ENCODE peak calls at places on chromosome 10, in seven cellular contexts. A is astrocyte, G is mesenchymal stem cell, N is AG04449, D is GM06990, M is spleen, W is lower lobe of right lung. R is an unnamed sample.
A peak's percentile ranks its signal among the peaks of the same experiment; 100 is the strongest.

GRCh38 chr10:26832960-26833359 is 27.8 kb downstream of the ABI1 start:
- DNase-seq in A (no peak), G (no peak), N (no peak), D (no peak), M (no peak), W (no peak), R (no peak)

GRCh38 chr10:35643151-35643975 is 1.3 kb upstream of the FZD8 start:
- DNase-seq in A (peak; percentile 26), G (peak; percentile 80), N (no peak), D (peak; percentile 20), M (peak; percentile 82), W (peak; percentile 83), R (peak; percentile 49)

GRCh38 chr10:52864459-52865106 is 92.0 kb upstream of the MBL2 start:
- DNase-seq in A (peak; percentile 95), G (peak; percentile 99), N (peak; percentile 96), D (no peak), M (peak; percentile 67), W (no peak), R (peak; percentile 100)

GRCh38 chr10:92699518-92700272 is 9.9 kb downstream of the HHEX start:
- DNase-seq in A (no peak), G (peak; percentile 68), N (no peak), D (peak; percentile 56), M (peak; percentile 87), W (no peak), R (peak; percentile 14)

GRCh38 chr10:78450239-78450638 is 416.6 kb downstream of the RPS24 start:
- DNase-seq in A (no peak), G (peak; percentile 35), N (no peak), D (no peak), M (no peak), W (no peak), R (no peak)

GRCh38 chr10:76618641-76619040 is 1019.0 kb downstream of the KCNMA1 start:
- DNase-seq in A (no peak), G (no peak), N (no peak), D (no peak), M (no peak), W (no peak), R (no peak)

GRCh38 chr10:122221958-122222357 is 49.1 kb upstream of the BTBD16 start:
- DNase-seq in A (no peak), G (no peak), N (no peak), D (no peak), M (no peak), W (no peak), R (no peak)

GRCh38 chr10:57657164-57657765 is 610.4 kb downstream of the IPMK start:
- DNase-seq in A (peak; percentile 22), G (peak; percentile 55), N (no peak), D (peak; percentile 2), M (no peak), W (peak; percentile 44), R (peak; percentile 59)

GRCh38 chr10:48251152-48251524 is 23.4 kb downstream of the FRMPD2 start:
- DNase-seq in A (no peak), G (no peak), N (no peak), D (no peak), M (no peak), W (no peak), R (no peak)

GRCh38 chr10:22479419-22479818 is 134.1 kb downstream of the SPAG6 start:
- DNase-seq in A (no peak), G (no peak), N (no peak), D (no peak), M (no peak), W (no peak), R (no peak)

GRCh38 chr10:21976739-21977138 is 26.8 kb downstream of the DNAJC1 start:
- DNase-seq in A (no peak), G (peak; percentile 45), N (no peak), D (no peak), M (no peak), W (no peak), R (peak; percentile 18)

GRCh38 chr10:122696687-122697086 is 3.0 kb downstream of the C10orf120 start:
- DNase-seq in A (no peak), G (no peak), N (no peak), D (no peak), M (no peak), W (no peak), R (no peak)

GRCh38 chr10:113961261-113961938 is 82.3 kb upstream of the ADRB1 start:
- DNase-seq in A (no peak), G (no peak), N (no peak), D (peak; percentile 71), M (no peak), W (no peak), R (no peak)
- H3K4me3 ChIP-seq in A (no peak overlapping the region), G (no peak overlapping the region), N (no peak overlapping the region), D (no peak overlapping the region), M (no peak overlapping the region), W (no peak overlapping the region), R (no peak overlapping the region)

DNA sequence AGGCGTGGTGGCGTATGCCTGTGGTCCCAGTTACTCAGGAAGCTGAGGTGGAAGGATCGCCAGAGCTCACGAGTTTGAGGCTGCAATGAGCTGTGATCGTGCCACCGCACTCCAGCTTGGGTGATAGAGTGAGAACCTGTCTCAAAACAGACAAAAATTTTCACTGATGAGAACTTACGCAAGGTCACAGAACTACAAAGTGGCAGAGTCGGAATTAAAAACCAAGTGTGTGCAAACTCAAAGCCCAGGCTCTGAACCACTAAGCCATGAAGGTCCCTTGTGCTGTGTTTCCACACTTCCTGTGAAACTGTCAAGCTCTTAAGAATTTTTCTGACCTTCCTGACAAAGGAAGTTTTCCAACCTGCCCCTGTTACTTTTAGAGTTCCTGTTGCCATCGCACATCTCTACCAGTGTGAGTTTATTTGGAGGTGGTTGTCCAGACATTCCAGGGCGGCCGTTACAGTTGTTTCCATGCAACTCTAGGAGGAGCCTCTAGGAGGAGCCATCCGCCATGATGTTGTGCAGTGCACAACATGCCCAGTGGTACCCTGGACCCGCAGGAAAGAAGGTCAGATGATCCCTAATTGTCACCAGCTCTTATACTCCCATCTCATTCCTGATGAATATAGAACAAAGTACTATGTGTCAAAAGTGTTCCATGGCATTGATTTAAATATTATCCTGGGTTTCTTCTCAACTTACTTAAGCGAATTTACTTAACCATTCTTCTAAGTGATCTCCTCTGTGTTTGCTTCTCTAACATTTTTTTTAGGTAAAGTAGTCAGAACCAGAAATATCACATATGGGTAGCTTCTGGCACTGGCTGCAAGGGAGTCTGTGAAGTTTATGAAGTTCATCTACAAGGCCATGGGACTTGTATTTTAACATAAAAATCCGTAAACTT is 49.0 kb upstream of the LYZL1 start:
- DNase-seq in A (no peak), G (peak; percentile 35), N (no peak), D (no peak), M (no peak), W (no peak), R (peak; percentile 31)
- H3K4me3 ChIP-seq in A (no peak overlapping the region), G (no peak overlapping the region), N (no peak overlapping the region), D (no peak overlapping the region), M (no peak overlapping the region), W (no peak overlapping the region), R (no peak overlapping the region)

DNA sequence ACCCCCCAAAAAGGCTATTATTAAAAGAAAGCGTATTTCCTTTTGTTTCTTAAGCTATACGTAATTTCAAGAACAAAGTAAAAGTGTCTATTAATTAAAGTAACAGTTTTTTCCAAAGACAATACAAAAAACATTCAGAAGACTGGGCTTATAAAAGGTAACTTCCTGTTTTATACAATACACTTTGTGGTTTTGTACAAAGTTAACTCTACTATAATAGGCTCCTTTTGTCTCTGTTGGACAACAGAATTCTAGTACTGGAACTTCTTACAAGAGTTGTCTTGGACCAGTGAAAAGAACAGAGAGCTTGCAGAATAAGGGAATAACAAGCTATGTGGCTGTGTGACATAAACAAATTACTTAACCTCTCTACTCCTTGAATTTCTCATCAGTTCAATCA is 21.5 kb downstream of the SFMBT2 start:
- DNase-seq in A (no peak), G (no peak), N (no peak), D (no peak), M (no peak), W (no peak), R (no peak)
- H3K4me3 ChIP-seq in A (no peak overlapping the region), G (no peak overlapping the region), N (no peak overlapping the region), D (no peak overlapping the region), M (no peak overlapping the region), W (no peak overlapping the region), R (no peak overlapping the region)

GRCh38 chr10:4849042-4849402 is 23.0 kb downstream of the AKR1E2 start:
- DNase-seq in A (no peak), G (no peak), N (no peak), D (no peak), M (no peak), W (no peak), R (no peak)
- H3K4me3 ChIP-seq in A (no peak overlapping the region), G (peak overlapping the region; percentile 41), N (no peak overlapping the region), D (no peak overlapping the region), M (no peak overlapping the region), W (no peak overlapping the region), R (no peak overlapping the region)

DNA sequence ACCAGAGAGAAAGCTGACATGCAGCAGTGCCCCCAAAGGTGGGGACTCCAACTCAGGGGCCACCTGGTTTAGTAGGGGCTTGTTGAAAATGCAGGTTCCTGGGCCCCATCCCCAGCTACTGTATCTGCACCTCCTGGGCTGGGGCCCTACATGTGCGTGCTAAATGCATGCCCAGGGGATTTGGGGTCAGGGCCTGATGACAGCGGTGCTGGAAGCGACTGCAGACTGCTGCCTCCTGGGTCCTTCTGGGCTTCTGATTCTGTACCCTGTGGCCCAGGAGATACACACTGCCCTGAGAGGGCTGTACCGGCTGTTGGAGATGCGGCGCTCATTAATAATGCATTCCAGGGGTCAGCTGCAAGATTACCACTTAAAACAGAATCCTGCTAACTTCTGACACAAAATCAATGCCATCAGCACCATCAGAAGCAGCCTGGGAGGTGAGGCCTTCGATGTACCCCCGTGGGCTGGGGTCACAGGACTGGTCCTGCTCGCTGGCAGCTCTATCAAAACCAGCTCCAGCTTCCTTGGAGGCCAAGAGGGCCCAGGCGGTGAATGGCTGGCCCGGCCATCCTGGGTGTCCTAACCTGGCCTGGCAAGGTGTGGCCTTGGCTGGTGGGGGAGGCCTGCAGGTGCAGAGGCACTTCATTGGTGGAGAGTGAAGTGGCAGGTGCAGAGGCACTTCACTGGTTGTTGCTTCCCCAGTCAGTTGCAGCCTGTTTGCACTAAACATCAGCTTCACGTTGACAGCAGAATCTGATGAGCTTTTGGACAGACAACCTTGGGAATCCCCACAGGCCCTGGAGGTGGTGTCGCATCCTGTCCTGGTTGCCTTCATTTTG is 79.1 kb downstream of the GLRX3 start:
- DNase-seq in A (no peak), G (no peak), N (no peak), D (no peak), M (peak; percentile 68), W (no peak), R (no peak)
- H3K4me3 ChIP-seq in A (no peak overlapping the region), G (no peak overlapping the region), N (no peak overlapping the region), D (no peak overlapping the region), M (no peak overlapping the region), W (no peak overlapping the region), R (no peak overlapping the region)

DNA sequence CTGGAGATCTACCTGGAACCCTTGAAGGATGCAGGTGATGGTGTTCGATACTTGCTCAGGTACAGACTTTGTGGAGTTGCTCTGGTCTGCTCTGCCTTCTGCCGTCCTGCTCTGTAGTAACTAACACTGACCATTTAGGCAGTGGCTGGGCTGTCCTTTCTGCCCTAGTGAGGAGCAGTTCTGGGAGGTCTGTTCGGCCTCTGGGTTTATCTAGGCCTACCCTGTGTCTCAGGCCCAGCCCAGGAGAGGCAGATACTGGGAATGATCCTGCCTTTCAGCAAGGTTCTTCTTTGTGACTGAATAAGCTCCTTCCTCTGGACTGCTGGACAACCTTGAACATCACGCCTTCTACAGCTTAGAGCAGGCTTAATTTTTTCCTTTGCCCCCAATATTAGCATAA is 1.7 kb downstream of the ZFYVE27 start:
- DNase-seq in A (no peak), G (no peak), N (no peak), D (no peak), M (no peak), W (no peak), R (no peak)
- H3K4me3 ChIP-seq in A (no peak overlapping the region), G (peak overlapping the region; percentile 97), N (peak overlapping the region; percentile 25), D (no peak overlapping the region), M (no peak overlapping the region), W (no peak overlapping the region), R (no peak overlapping the region)

GRCh38 chr10:101121661-101122045 is 9.4 kb upstream of the TLX1 start:
- DNase-seq in A (no peak), G (no peak), N (no peak), D (no peak), M (peak; percentile 67), W (no peak), R (no peak)
- H3K4me3 ChIP-seq in A (peak overlapping the region; percentile 68), G (peak overlapping the region; percentile 81), N (peak overlapping the region; percentile 50), D (no peak overlapping the region), M (peak overlapping the region; percentile 40), W (peak overlapping the region; percentile 59), R (no peak overlapping the region)

R was measured in brain microvascular endothelial cell.